ENCODE peak calls at places on chromosomes 12 and 14, in five cellular contexts. Y, V, F, O and D are unnamed samples.

GRCh38 chr14:99716091-99716849 is 32.2 kb downstream of the CYP46A1 start:
- DNase-seq in Y (no peak), V (no peak), F (no peak), O (no peak), D (no peak)

GRCh38 chr12:52390739-52391617 is 5.5 kb upstream of the KRT84 start:
- DNase-seq in Y (peak; percentile 29), V (peak; percentile 66), F (no peak), O (peak; percentile 10), D (peak; percentile 24)

GRCh38 chr12:88691811-88692210 is 111.5 kb upstream of the KITLG start:
- DNase-seq in Y (no peak), V (no peak), F (no peak), O (no peak), D (no peak)

GRCh38 chr14:85587152-85587697 is 57.3 kb downstream of the FLRT2 start:
- DNase-seq in Y (no peak), V (no peak), F (no peak), O (no peak), D (no peak)

GRCh38 chr12:39931857-39932256 is 174.0 kb downstream of the SLC2A13 start:
- DNase-seq in Y (no peak), V (no peak), F (no peak), O (no peak), D (no peak)

GRCh38 chr14:92993302-92993701 is 70.4 kb downstream of the CHGA start:
- DNase-seq in Y (no peak), V (no peak), F (no peak), O (peak; percentile 77), D (no peak)

GRCh38 chr12:109624467-109624866 is 50.9 kb downstream of the MVK start:
- DNase-seq in Y (no peak), V (no peak), F (no peak), O (no peak), D (no peak)

GRCh38 chr12:29640589-29641345 is 143.0 kb downstream of the TMTC1 start:
- DNase-seq in Y (peak; percentile 7), V (no peak), F (no peak), O (peak; percentile 63), D (peak; percentile 18)

GRCh38 chr12:16062611-16063010 is 151.5 kb downstream of the DERA start:
- DNase-seq in Y (no peak), V (no peak), F (no peak), O (no peak), D (no peak)

GRCh38 chr12:92007787-92008186 is 137.9 kb downstream of the BTG1 start:
- DNase-seq in Y (no peak), V (no peak), F (no peak), O (no peak), D (no peak)

GRCh38 chr12:43648636-43649035 is 96.6 kb upstream of the ADAMTS20 start:
- DNase-seq in Y (no peak), V (no peak), F (no peak), O (no peak), D (no peak)

GRCh38 chr14:35849122-35849521 is 23.0 kb downstream of the BRMS1L start:
- DNase-seq in Y (no peak), V (no peak), F (no peak), O (peak; percentile 30), D (no peak)

GRCh38 chr12:49296034-49296835 is 1.3 kb downstream of the PRPH start:
- DNase-seq in Y (peak; percentile 87), V (peak; percentile 91), F (no peak), O (peak; percentile 27), D (no peak)

GRCh38 chr12:47740536-47741339 is 15.4 kb upstream of the ENDOU start:
- DNase-seq in Y (no peak), V (no peak), F (no peak), O (peak; percentile 9), D (no peak)

GRCh38 chr12:132429932-132430643 is 59.9 kb upstream of the FBRSL1 start:
- DNase-seq in Y (peak; percentile 49), V (peak; percentile 61), F (no peak), O (no peak), D (peak; percentile 41)

GRCh38 chr12:116318738-116319050 is 41.2 kb upstream of the MED13L start:
- DNase-seq in Y (no peak), V (no peak), F (no peak), O (no peak), D (no peak)

GRCh38 chr12:56040963-56041578 is 647 bp upstream of the RPS26 start:
- DNase-seq in Y (no peak), V (peak; percentile 59), F (no peak), O (no peak), D (no peak)

GRCh38 chr12:68435816-68436215 is 103.7 kb upstream of the MDM1 start:
- DNase-seq in Y (no peak), V (no peak), F (no peak), O (no peak), D (no peak)

GRCh38 chr12:68482660-68483059 is 128.0 kb upstream of the RAP1B start:
- DNase-seq in Y (no peak), V (no peak), F (peak; percentile 89), O (no peak), D (no peak)

GRCh38 chr14:29350496-29350895 is 577.2 kb downstream of the PRKD1 start:
- DNase-seq in Y (no peak), V (no peak), F (no peak), O (no peak), D (no peak)

GRCh38 chr14:96122496-96122895 is 82.1 kb upstream of the BDKRB2 start:
- DNase-seq in Y (no peak), V (no peak), F (no peak), O (no peak), D (no peak)

GRCh38 chr12:131047789-131048610 is 94.3 kb downstream of the ADGRD1 start:
- DNase-seq in Y (no peak), V (no peak), F (no peak), O (no peak), D (no peak)

GRCh38 chr14:61647704-61648103 is 47.6 kb upstream of the HIF1A start:
- DNase-seq in Y (no peak), V (no peak), F (no peak), O (no peak), D (no peak)

GRCh38 chr12:124567035-124567672 is at the start of gene NCOR2:
- DNase-seq in Y (peak; percentile 67), V (peak; percentile 72), F (no peak), O (no peak), D (no peak)

GRCh38 chr12:119334459-119335170 is at the start of gene CCDC60:
- DNase-seq in Y (peak; percentile 87), V (peak; percentile 93), F (no peak), O (no peak), D (no peak)

GRCh38 chr14:67411820-67412421 is at the start of gene PLEK2:
- DNase-seq in Y (no peak), V (peak; percentile 67), F (no peak), O (no peak), D (peak; percentile 81)

GRCh38 chr12:112029326-112029725 is 16.1 kb downstream of the ERP29 start:
- DNase-seq in Y (no peak), V (no peak), F (no peak), O (no peak), D (no peak)

GRCh38 chr14:76720382-76720813 is 40.9 kb upstream of the VASH1 start:
- DNase-seq in Y (peak; percentile 22), V (no peak), F (peak; percentile 34), O (peak; percentile 36), D (no peak)
- TF ChIP-seq CEBPB in Y (no peak), V (no peak), F (no peak), O (no peak), D (no peak)

DNA sequence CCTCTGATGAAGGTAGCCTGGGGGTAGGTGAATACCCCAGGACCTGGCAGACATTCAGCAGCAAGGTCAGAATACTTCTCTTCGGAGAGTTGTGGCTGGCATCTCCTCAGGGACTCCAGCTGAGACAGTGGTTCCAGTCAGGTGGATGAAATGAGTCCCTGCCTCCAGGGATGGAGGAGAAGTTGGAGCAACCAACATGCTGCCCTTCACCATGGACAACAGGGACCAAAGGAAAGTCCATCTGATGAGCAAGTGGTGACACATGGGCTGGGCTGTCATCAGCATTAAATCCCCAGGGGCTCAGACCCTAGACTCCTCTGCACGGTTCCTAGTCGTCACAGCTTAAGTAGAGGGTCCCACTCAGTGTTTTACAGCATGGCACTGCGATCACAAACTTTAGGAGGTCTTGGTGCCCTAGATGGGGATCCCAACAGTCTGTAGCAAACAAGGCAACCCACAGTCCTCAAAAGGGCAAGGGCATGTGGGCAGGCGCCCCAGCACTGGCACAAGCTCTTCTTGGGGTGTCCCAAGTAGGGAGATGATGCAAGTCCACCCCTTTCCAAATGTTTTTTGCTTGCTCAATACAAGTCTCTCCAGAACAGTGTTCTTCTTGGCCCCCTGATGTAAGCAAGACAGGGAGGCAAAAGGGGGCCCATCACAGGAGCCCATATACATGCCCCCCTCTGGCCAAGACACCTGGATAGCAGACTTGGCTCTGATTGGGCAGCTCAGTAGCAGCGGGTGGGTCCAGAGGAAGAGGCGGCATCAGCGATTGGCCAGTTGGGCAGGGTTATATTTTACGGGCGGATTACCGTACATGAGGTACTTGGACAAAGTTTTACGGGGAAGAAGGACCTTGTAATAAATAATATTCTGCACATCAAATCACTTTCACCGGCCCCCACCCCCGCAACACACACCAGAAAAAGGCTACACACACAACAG is 10.8 kb upstream of the CDH24 start:
- DNase-seq in Y (peak; percentile 35), V (no peak), F (no peak), O (no peak), D (no peak)
- TF ChIP-seq JUND in Y (no peak), V (no peak), F (no peak), O (no peak), D (no peak)

DNA sequence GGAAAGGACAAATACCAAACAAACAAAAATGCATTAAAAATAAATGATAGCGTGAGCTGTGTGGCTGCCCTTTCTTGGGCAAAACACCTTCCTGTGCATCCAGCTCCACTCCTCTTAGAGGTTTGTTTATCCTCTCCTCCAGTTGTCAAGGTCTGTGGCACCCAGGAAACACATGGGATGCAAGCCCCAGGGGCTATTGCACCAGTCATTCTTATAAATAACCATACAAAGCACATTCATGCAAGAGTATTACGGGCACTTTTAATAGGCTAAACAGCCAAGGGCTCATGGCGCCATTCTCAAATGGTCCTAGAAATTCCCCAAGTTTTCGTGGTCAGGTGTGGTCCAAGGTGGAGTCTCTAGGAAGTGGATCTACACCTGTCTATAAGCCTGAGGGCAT is 257.0 kb downstream of the DPF3 start:
- DNase-seq in Y (no peak), V (no peak), F (no peak), O (no peak), D (no peak)
- TF ChIP-seq ZNF274 in Y (no peak), V (no peak), F (no peak), O (no peak), D (no peak)

DNA sequence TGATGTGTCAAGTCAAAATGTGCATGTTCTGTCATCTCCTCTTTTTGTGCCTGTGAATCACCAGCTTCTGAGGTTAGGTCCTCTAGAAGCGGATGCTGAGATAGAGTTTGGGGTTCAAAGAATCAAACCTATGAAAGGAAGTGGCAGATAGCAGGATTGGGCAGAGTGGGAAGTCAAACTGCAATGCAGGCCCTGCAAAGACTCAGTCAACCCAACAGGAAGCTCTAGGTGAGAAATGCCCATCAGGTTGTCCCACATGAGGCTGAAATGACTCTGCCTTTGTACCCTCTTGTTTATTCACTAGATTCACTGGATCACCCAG is 4.5 kb upstream of the MIA2 start:
- DNase-seq in Y (no peak), V (no peak), F (no peak), O (no peak), D (no peak)
- TF ChIP-seq CEBPB in Y (no peak), V (no peak), F (no peak), O (no peak), D (no peak)